ENCODE peak calls at places on chromosomes 3 and 15, in eight cellular contexts. J is SK-N-SH, H is HCT116, B is endothelial cell of umbilical vein, A is GM23338, E is stomach, Q is prostate gland, U is K562. F is an unnamed sample.

GRCh38 chr15:49832421-49832980 is 211.7 kb downstream of the DTWD1 start:
- DNase-seq in J (peak), H (no peak), B (no peak), A (peak), E (no peak), Q (peak), U (peak), F (peak)

GRCh38 chr15:33115191-33115861 is 79.2 kb downstream of the FMN1 start:
- DNase-seq in J (no peak), H (no peak), B (no peak), A (peak), E (no peak), Q (no peak), U (no peak), F (no peak)

GRCh38 chr3:141625506-141625905 is 112.6 kb upstream of the RNF7 start:
- DNase-seq in J (no peak), H (no peak), B (no peak), A (no peak), E (no peak), Q (no peak), U (no peak), F (no peak)

GRCh38 chr3:117322866-117323265 is 613.3 kb downstream of the TUSC7 start:
- DNase-seq in J (no peak), H (no peak), B (peak), A (peak), E (no peak), Q (no peak), U (no peak), F (no peak)

GRCh38 chr3:2036096-2036495 is 62.6 kb upstream of the CNTN4 start:
- DNase-seq in J (no peak), H (no peak), B (no peak), A (peak), E (no peak), Q (no peak), U (no peak), F (peak)

GRCh38 chr3:164341086-164341485 is 737.2 kb downstream of the SI start:
- DNase-seq in J (no peak), H (no peak), B (no peak), A (no peak), E (no peak), Q (no peak), U (no peak), F (no peak)

GRCh38 chr3:16426665-16427064 is 86.8 kb downstream of the RFTN1 start:
- DNase-seq in J (no peak), H (no peak), B (no peak), A (no peak), E (no peak), Q (no peak), U (no peak), F (no peak)

GRCh38 chr3:143576568-143577270 is 271.5 kb downstream of the SLC9A9 start:
- DNase-seq in J (no peak), H (no peak), B (peak), A (no peak), E (no peak), Q (no peak), U (no peak), F (no peak)

GRCh38 chr3:123339302-123339701 is 109.6 kb downstream of the ADCY5 start:
- DNase-seq in J (no peak), H (no peak), B (no peak), A (no peak), E (no peak), Q (no peak), U (no peak), F (no peak)

GRCh38 chr3:54223063-54223462 is 100.7 kb downstream of the CACNA2D3 start:
- DNase-seq in J (no peak), H (no peak), B (no peak), A (no peak), E (no peak), Q (no peak), U (no peak), F (no peak)

GRCh38 chr3:64878372-64878771 is 190.6 kb upstream of the ADAMTS9 start:
- DNase-seq in J (no peak), H (no peak), B (peak), A (no peak), E (no peak), Q (no peak), U (no peak), F (no peak)

GRCh38 chr3:13134879-13135206 is 61.6 kb upstream of the IQSEC1 start:
- DNase-seq in J (no peak), H (no peak), B (no peak), A (no peak), E (peak), Q (no peak), U (no peak), F (no peak)

GRCh38 chr3:188148318-188148717 is 5.6 kb upstream of the LPP start:
- DNase-seq in J (no peak), H (no peak), B (no peak), A (no peak), E (no peak), Q (no peak), U (no peak), F (no peak)

GRCh38 chr3:33884204-33884561 is 85.8 kb downstream of the PDCD6IP start:
- DNase-seq in J (no peak), H (no peak), B (peak), A (peak), E (no peak), Q (no peak), U (peak), F (no peak)

GRCh38 chr3:120102674-120103073 is 8.4 kb upstream of the GSK3B start:
- DNase-seq in J (no peak), H (no peak), B (no peak), A (no peak), E (peak), Q (peak), U (no peak), F (no peak)

GRCh38 chr3:136465296-136465695 is 215.2 kb downstream of the PCCB start:
- DNase-seq in J (no peak), H (no peak), B (no peak), A (no peak), E (no peak), Q (no peak), U (no peak), F (no peak)

GRCh38 chr3:58299839-58300516 is 6.1 kb upstream of the RPP14 start:
- DNase-seq in J (peak), H (no peak), B (peak), A (peak), E (no peak), Q (no peak), U (no peak), F (no peak)

GRCh38 chr15:38528279-38528678 is 36.3 kb downstream of the RASGRP1 start:
- DNase-seq in J (no peak), H (no peak), B (peak), A (no peak), E (no peak), Q (no peak), U (no peak), F (no peak)

GRCh38 chr3:194407423-194407822 is 8.4 kb upstream of the GP5 start:
- DNase-seq in J (no peak), H (no peak), B (peak), A (no peak), E (peak), Q (no peak), U (peak), F (no peak)

GRCh38 chr3:21524113-21524512 is 226.9 kb downstream of the ZNF385D start:
- DNase-seq in J (peak), H (no peak), B (no peak), A (no peak), E (no peak), Q (no peak), U (no peak), F (no peak)

GRCh38 chr3:135967867-135968266 is 2.3 kb downstream of the PPP2R3A start:
- DNase-seq in J (no peak), H (no peak), B (no peak), A (no peak), E (no peak), Q (no peak), U (no peak), F (no peak)

GRCh38 chr15:82986442-82986780 is 401 bp downstream of the RAMAC start:
- DNase-seq in J (no peak), H (no peak), B (no peak), A (no peak), E (no peak), Q (no peak), U (peak), F (no peak)

GRCh38 chr3:78979083-78979482 is 788.7 kb downstream of the ROBO1 start:
- DNase-seq in J (no peak), H (no peak), B (no peak), A (no peak), E (no peak), Q (no peak), U (no peak), F (no peak)

GRCh38 chr3:149494022-149494758 is 19.7 kb downstream of the TM4SF4 start:
- DNase-seq in J (peak), H (peak), B (peak), A (peak), E (peak), Q (peak), U (peak), F (peak)

GRCh38 chr3:8663177-8664061 is 18.8 kb upstream of the SSUH2 start:
- DNase-seq in J (peak), H (peak), B (peak), A (peak), E (peak), Q (peak), U (peak), F (peak)

GRCh38 chr3:170180107-170180951 is 1.2 kb downstream of the PHC3 start:
- DNase-seq in J (no peak), H (no peak), B (peak), A (no peak), E (peak), Q (no peak), U (peak), F (no peak)

GRCh38 chr3:106542101-106542769 is 673.4 kb upstream of the CBLB start:
- DNase-seq in J (no peak), H (no peak), B (no peak), A (peak), E (no peak), Q (no peak), U (no peak), F (no peak)

GRCh38 chr3:15899438-15899837 is 101.7 kb upstream of the ANKRD28 start:
- DNase-seq in J (no peak), H (peak), B (peak), A (no peak), E (no peak), Q (no peak), U (peak), F (no peak)

GRCh38 chr15:45200001-45200798 is 12.4 kb upstream of the SHF start:
- DNase-seq in J (peak), H (peak), B (peak), A (peak), E (peak), Q (peak), U (peak), F (peak)
- TF ChIP-seq POLR2AphosphoS5 in J (peak), H (peak), B (peak), A (peak), E (peak), Q (peak), U (peak), F (peak)

DNA sequence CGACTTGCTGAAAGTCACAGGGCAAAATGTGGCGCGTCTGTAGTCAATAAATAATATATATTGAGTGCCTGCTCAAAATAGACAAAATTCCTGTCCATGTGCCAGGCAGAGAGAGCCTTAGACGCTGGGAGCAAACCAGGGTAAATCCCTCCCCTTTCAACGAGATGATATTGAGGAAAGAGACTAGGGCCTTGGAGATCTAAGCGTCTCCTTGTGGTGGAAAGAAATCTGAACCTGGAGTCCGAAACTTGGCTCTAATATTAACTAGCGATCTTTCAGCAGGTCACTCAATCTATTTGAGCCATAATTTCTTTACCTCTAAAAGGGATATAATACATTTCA is 348 bp upstream of the DPP8 start:
- DNase-seq in J (no peak), H (no peak), B (no peak), A (no peak), E (no peak), Q (no peak), U (no peak), F (no peak)
- H3K4me3 ChIP-seq in J (peak), H (peak), B (peak), A (peak), E (peak), Q (peak), U (peak), F (peak)

DNA sequence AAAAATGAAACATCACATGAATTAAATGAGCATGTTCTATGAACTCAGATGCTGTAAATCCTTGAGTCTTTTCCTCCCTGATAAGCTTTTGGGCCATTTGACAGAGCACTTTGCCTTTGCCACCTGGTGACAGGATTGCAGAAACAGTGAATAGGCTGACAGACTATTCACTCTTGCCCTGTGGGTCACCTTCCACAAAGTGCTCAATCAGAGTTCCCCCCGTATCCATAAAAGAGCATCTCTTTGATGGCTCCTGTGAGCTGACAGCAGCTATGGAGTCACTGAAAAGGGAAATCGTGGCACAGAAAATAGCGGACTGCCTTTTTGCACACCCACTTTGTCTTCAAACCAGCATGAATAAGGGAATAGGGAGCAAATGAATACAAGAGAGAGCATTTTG is 38.0 kb upstream of the GOLM2 start:
- DNase-seq in J (no peak), H (no peak), B (no peak), A (no peak), E (no peak), Q (no peak), U (no peak), F (no peak)
- TF ChIP-seq POLR2AphosphoS5 in J (no peak), H (no peak), B (no peak), A (no peak), E (no peak), Q (no peak), U (no peak), F (no peak)

GRCh38 chr15:79778378-79778990 is 118.3 kb downstream of the MTHFS start:
- DNase-seq in J (no peak), H (no peak), B (no peak), A (no peak), E (no peak), Q (peak), U (no peak), F (no peak)
- H3K4me3 ChIP-seq in J (no peak), H (no peak), B (no peak), A (no peak), E (no peak), Q (no peak), U (no peak), F (no peak)

DNA sequence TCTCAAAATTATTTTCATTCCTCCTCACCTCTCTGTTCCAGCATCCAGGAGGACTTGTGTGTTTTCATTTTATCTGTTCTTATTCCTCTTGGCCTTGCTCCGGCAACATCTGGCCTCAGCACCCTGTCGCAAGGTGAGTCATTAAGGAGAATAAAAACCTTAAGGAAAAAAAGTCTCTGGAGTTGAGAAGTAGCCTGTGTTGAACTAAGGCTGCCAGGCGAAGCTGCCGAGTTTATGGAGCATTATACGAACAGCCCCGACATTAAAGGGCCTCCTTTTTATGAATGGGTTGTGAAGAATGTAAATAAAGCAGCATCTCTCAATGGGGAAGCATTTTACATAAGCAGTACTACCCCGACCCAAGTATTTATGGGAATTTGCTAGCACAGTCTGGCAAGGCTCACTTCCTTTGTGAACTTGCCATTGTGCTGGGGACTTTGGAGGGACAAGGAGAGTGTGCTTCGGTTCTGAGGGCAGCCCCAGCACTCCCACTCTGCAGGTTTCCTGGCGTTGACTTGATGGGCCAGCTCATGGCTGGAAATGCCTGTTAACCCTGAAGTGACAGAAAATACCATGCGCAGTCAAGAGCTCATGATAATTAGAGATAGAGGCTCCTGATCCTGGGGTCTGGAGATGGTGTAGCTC is 4.8 kb downstream of the BAHD1 start:
- DNase-seq in J (no peak), H (no peak), B (no peak), A (peak), E (no peak), Q (peak), U (no peak), F (peak)
- TF ChIP-seq POLR2AphosphoS5 in J (no peak), H (no peak), B (no peak), A (no peak), E (no peak), Q (peak), U (no peak), F (no peak)

GRCh38 chr15:61200626-61201025 is 28.5 kb downstream of the RORA start:
- DNase-seq in J (peak), H (no peak), B (no peak), A (no peak), E (no peak), Q (no peak), U (no peak), F (no peak)

GRCh38 chr15:61206767-61207166 is 22.3 kb downstream of the RORA start:
- DNase-seq in J (no peak), H (no peak), B (no peak), A (no peak), E (no peak), Q (no peak), U (no peak), F (no peak)

GRCh38 chr15:61201322-61201721 is 27.8 kb downstream of the RORA start:
- DNase-seq in J (peak), H (no peak), B (no peak), A (no peak), E (no peak), Q (no peak), U (no peak), F (no peak)

GRCh38 chr15:61199681-61200080 is 29.4 kb downstream of the RORA start:
- DNase-seq in J (no peak), H (no peak), B (no peak), A (no peak), E (no peak), Q (peak), U (no peak), F (no peak)

DNA sequence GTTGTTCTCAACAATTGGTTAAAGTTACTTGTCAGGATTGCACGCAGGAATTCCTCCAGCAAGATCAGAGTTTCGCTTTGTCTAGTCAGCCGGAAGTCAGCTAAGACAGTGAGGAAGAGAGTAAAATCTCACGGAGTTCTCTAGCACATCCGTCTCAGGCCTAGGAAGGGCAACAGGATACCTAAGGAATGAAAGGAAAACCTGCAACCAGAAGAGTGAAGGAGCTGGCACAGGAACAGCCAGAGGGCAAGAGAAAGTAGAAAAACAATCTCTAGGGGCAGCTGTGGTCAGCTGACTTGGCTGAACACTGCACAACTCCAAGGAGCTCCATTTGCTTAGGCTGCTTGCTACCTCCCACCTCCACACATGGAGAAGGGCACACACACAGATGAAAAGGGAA is 23.7 kb downstream of the RORA start:
- DNase-seq in J (no peak), H (no peak), B (peak), A (no peak), E (no peak), Q (no peak), U (no peak), F (no peak)
- H3K4me3 ChIP-seq in J (no peak), H (no peak), B (no peak), A (no peak), E (peak), Q (no peak), U (no peak), F (no peak)

GRCh38 chr3:57164606-57165573 is at the start of gene IL17RD:
- DNase-seq in J (peak), H (peak), B (peak), A (peak), E (peak), Q (peak), U (peak), F (peak)
- TF ChIP-seq POLR2AphosphoS5 in J (no peak), H (peak), B (no peak), A (peak), E (no peak), Q (no peak), U (no peak), F (no peak)

GRCh38 chr3:42159706-42160472 is 68.7 kb downstream of the TRAK1 start:
- DNase-seq in J (peak), H (peak), B (peak), A (peak), E (peak), Q (peak), U (peak), F (peak)

GRCh38 chr3:42157915-42158538 is 66.9 kb downstream of the TRAK1 start:
- DNase-seq in J (no peak), H (no peak), B (no peak), A (no peak), E (no peak), Q (no peak), U (no peak), F (no peak)

GRCh38 chr3:42161050-42161935 is 70.1 kb downstream of the TRAK1 start:
- DNase-seq in J (no peak), H (no peak), B (peak), A (peak), E (no peak), Q (no peak), U (no peak), F (no peak)

GRCh38 chr3:42162462-42162861 is 71.3 kb downstream of the TRAK1 start:
- DNase-seq in J (no peak), H (no peak), B (no peak), A (no peak), E (no peak), Q (no peak), U (no peak), F (no peak)

GRCh38 chr3:42159147-42159546 is 68.0 kb downstream of the TRAK1 start:
- DNase-seq in J (peak), H (no peak), B (no peak), A (no peak), E (no peak), Q (no peak), U (no peak), F (no peak)
- H3K4me3 ChIP-seq in J (no peak), H (peak), B (no peak), A (peak), E (peak), Q (no peak), U (no peak), F (no peak)